ENCODE peak calls at places on chromosomes 6 and 20, in nine cellular contexts. E is vagina, P is GM10248, N is coronary artery, B is neural crest cell, I is colonic mucosa, K is right lobe of liver, U is DND-41, F is NB4. Y is an unnamed sample.

GRCh38 chr6:15945593-15946159 is 183.2 kb upstream of the MYLIP start:
- DNase-seq in E (no peak), I (no peak), F (no peak), B (no peak), U (no peak), N (no peak), P (no peak), K (no peak), Y (no peak)

GRCh38 chr20:52987295-52987694 is 15.1 kb downstream of the TSHZ2 start:
- DNase-seq in N (no peak), I (no peak), E (no peak), P (no peak), B (no peak), F (no peak), U (no peak), K (no peak), Y (no peak)

GRCh38 chr6:11050735-11051134 is 6.6 kb upstream of the ELOVL2 start:
- DNase-seq in P (no peak), I (no peak), F (peak), K (no peak), E (no peak), B (no peak), U (no peak), N (no peak), Y (no peak)

GRCh38 chr6:158564243-158565121 is 4.6 kb downstream of the TMEM181 start:
- DNase-seq in K (peak), N (peak), B (no peak), I (no peak), E (no peak), P (no peak), F (no peak), U (no peak), Y (no peak)

GRCh38 chr6:131660195-131660594 is 23.1 kb downstream of the ENPP3 start:
- DNase-seq in I (no peak), K (no peak), E (no peak), F (peak), B (no peak), N (no peak), P (no peak), U (no peak), Y (no peak)

GRCh38 chr20:19257865-19258264 is 45.4 kb downstream of the SLC24A3 start:
- DNase-seq in B (no peak), P (no peak), U (no peak), I (no peak), E (peak), F (no peak), N (peak), K (no peak), Y (no peak)

GRCh38 chr6:148521586-148521985 is 178.9 kb downstream of the SASH1 start:
- DNase-seq in F (no peak), N (no peak), P (no peak), I (no peak), E (no peak), U (no peak), K (no peak), B (no peak), Y (no peak)

GRCh38 chr6:110574817-110575216 is 98.4 kb upstream of the SLC22A16 start:
- DNase-seq in N (no peak), E (no peak), F (no peak), K (no peak), I (no peak), B (no peak), U (no peak), P (no peak), Y (no peak)

GRCh38 chr6:127459231-127459641 is at the start of gene KIAA0408:
- DNase-seq in E (no peak), N (peak), I (peak), F (peak), B (no peak), P (no peak), K (no peak), U (no peak), Y (no peak)

GRCh38 chr6:32888576-32888975 is 34.6 kb downstream of the PSMB9 start:
- DNase-seq in K (no peak), E (no peak), N (no peak), I (no peak), B (no peak), U (no peak), P (no peak), F (no peak), Y (no peak)

GRCh38 chr6:158627940-158628211 is 16.7 kb downstream of the DYNLT1 start:
- DNase-seq in E (no peak), P (peak), U (no peak), K (no peak), I (no peak), B (no peak), F (no peak), N (peak), Y (peak)

GRCh38 chr6:22601941-22602340 is 32.6 kb downstream of the HDGFL1 start:
- DNase-seq in E (no peak), P (no peak), U (no peak), N (no peak), F (no peak), I (no peak), B (no peak), K (no peak), Y (no peak)

GRCh38 chr20:33721391-33722140 is 1.5 kb upstream of the PXMP4 start:
- DNase-seq in B (no peak), U (no peak), E (no peak), I (no peak), N (no peak), K (no peak), P (no peak), F (no peak), Y (no peak)

GRCh38 chr6:113416166-113416565 is 441.0 kb upstream of the MARCKS start:
- DNase-seq in U (no peak), K (no peak), P (no peak), E (no peak), B (no peak), I (no peak), F (no peak), N (no peak), Y (no peak)

GRCh38 chr6:113414511-113414910 is 442.6 kb upstream of the MARCKS start:
- DNase-seq in B (no peak), F (no peak), K (peak), E (no peak), U (no peak), N (no peak), P (no peak), I (peak), Y (no peak)

GRCh38 chr6:113411006-113411405 is 446.1 kb upstream of the MARCKS start:
- DNase-seq in K (no peak), F (peak), B (no peak), E (no peak), P (no peak), I (peak), N (no peak), U (no peak), Y (no peak)

DNA sequence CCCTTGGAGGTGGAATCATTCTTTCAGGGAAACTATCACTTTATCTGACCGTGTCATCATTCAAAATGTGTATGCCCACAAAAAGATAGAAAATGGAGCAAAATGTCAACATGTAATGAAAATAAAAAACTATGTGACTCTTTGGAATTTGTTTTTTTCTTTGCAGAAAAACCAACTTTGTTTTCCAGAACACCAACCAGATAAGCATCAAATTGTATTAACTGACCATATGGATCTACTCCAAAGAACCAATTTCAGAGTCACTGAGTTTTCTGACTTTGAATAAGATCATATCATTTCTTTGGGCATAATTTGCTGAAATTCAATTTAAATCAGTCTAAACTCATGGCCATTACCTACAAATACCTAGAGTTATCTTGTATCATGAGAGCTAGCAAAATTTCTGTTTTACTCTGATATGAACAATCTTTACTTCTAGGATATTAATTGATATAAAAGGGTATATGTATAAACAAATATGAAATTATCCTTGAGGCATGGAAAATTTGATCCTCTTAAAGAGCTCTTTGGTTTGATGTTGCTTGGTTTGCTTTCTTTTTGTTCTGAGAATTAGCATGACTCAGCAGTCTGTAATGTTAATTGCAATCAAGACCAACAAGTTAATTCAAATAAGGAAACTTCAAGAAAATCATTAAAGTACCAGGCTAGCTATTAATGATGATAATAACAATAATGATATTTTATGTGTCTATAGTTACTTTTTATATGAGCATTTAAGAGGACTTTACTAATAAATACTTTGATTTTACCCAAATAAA is 444.4 kb upstream of the MARCKS start:
- DNase-seq in U (no peak), B (no peak), E (no peak), F (no peak), K (no peak), N (no peak), I (no peak), P (no peak), Y (no peak)
- TF ChIP-seq CTCF in U (no peak), B (no peak), E (no peak), F (no peak), K (no peak), N (no peak), I (no peak), P (no peak), Y (no peak)

GRCh38 chr6:68873236-68873635 is 238.2 kb downstream of the ADGRB3 start:
- DNase-seq in N (no peak), B (no peak), P (no peak), U (no peak), F (no peak), E (no peak), I (no peak), K (no peak), Y (no peak)

GRCh38 chr6:68880050-68880449 is 245.0 kb downstream of the ADGRB3 start:
- DNase-seq in P (no peak), N (no peak), F (no peak), K (no peak), B (no peak), U (no peak), I (no peak), E (no peak), Y (no peak)

GRCh38 chr6:68875403-68875802 is 240.3 kb downstream of the ADGRB3 start:
- DNase-seq in N (no peak), K (no peak), P (no peak), U (no peak), I (no peak), E (no peak), F (no peak), B (no peak), Y (no peak)

GRCh38 chr6:68874747-68875146 is 239.7 kb downstream of the ADGRB3 start:
- DNase-seq in P (no peak), K (no peak), I (no peak), N (no peak), U (no peak), B (no peak), F (no peak), E (no peak), Y (no peak)

DNA sequence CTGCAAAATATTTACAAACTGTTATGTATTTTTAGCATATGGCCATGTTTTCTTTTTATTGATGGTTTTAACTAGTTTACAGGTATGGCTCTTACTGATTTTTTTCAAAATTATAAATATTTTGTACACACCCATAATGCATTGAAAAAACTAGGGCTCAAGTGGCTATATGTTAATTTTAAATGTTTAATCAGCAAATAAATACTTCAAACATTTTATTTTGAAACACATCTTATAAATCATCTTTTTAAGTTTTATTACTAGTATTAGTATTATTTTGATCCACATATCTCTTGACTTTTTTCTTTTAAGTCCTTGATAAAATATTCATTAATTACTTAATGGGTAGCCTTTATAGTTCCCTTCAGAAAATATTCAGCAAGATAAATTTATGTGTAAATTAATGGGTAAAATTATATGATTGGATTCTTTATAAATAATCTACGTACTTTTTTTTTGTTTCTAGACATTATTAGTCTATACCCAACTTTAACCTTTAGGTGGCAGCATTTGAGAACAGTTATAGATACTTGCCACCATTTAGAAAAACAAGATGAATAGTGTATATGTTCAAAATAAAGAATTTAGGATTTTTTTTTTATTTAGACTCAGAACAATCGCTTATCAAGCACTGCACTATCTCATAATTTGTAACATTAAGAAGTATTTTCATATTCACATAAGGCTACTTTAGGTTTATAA is 241.9 kb downstream of the ADGRB3 start:
- DNase-seq in I (no peak), N (no peak), B (no peak), F (peak), U (no peak), K (no peak), E (no peak), P (peak), Y (no peak)
- TF ChIP-seq CTCF in I (no peak), N (no peak), B (peak), F (no peak), U (peak), K (peak), E (no peak), P (peak), Y (peak)

GRCh38 chr6:129516787-129517186 is 193.2 kb downstream of the ARHGAP18 start:
- DNase-seq in N (no peak), I (no peak), F (no peak), B (no peak), K (no peak), U (no peak), E (no peak), P (no peak), Y (no peak)

GRCh38 chr6:129510930-129511329 is 199.0 kb downstream of the ARHGAP18 start:
- DNase-seq in P (no peak), E (no peak), B (no peak), N (no peak), U (no peak), F (no peak), K (no peak), I (no peak), Y (no peak)

GRCh38 chr6:129515004-129515403 is 195.0 kb downstream of the ARHGAP18 start:
- DNase-seq in K (no peak), B (no peak), F (no peak), U (no peak), E (no peak), I (no peak), P (no peak), N (no peak), Y (no peak)

GRCh38 chr6:129516005-129516404 is 194.0 kb downstream of the ARHGAP18 start:
- DNase-seq in F (no peak), E (no peak), I (no peak), B (no peak), K (no peak), P (no peak), N (no peak), U (no peak), Y (no peak)

GRCh38 chr6:129513471-129513870 is 196.5 kb downstream of the ARHGAP18 start:
- DNase-seq in I (no peak), F (no peak), B (no peak), P (no peak), K (no peak), N (no peak), U (no peak), E (no peak), Y (no peak)
- TF ChIP-seq CTCF in I (no peak), F (no peak), B (no peak), P (no peak), K (no peak), N (no peak), U (no peak), E (no peak), Y (no peak)

GRCh38 chr6:85920782-85921181 is 278.1 kb upstream of the SYNCRIP start:
- DNase-seq in B (no peak), I (no peak), P (no peak), F (no peak), U (no peak), E (no peak), K (no peak), N (no peak), Y (no peak)

GRCh38 chr6:85917522-85917921 is 274.8 kb upstream of the SYNCRIP start:
- DNase-seq in K (no peak), P (no peak), N (no peak), U (no peak), I (no peak), F (no peak), B (no peak), E (no peak), Y (no peak)

DNA sequence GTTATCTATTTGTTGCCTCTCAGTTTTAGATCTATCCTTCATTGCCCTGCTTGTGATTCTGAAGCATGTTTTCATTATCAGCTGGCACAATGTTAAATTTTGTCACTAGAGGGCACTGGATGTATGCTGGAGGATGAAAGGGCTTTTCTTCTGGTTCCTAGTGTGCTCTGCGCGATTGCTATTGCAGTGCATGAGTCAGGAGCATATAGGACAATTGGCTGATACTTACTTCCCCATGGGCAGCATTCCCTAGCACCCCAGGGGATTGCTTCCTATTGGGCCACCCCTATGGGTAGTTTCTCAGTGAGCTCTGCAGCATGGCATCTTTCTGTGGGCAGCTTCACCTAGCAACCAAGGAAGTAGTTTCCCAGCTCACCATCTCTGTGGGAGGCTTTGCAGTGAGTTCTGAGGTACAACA is 280.3 kb upstream of the SYNCRIP start:
- DNase-seq in E (no peak), K (no peak), F (peak), B (peak), N (no peak), U (peak), P (peak), I (peak), Y (no peak)
- TF ChIP-seq CTCF in E (no peak), K (peak), F (peak), B (peak), N (peak), U (peak), P (peak), I (peak), Y (peak)

DNA sequence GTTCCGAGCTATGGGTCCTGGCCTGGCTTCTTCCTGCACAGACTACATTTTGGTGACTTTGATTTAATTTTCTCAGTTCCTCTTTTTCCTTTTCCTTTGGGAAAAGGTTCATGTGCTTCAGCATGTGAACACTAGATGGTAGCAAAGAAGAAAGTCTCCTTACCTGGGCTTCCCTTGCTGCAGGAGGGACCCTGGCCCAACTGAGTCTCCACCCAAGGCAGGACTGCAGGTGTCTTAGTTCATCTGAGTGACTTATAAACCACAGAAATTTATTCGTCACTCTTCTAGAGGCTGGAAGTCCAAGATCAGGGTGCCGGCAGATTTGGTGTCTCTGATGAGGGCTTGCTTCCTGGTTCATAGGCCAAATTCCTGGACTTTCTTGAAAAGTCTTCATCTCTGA is 163.2 kb downstream of the SYCP2 start:
- DNase-seq in F (peak), E (no peak), N (no peak), K (no peak), P (no peak), B (no peak), U (no peak), I (no peak), Y (no peak)
- TF ChIP-seq CTCF in F (no peak), E (no peak), N (no peak), K (no peak), P (no peak), B (peak), U (peak), I (no peak), Y (no peak)

GRCh38 chr6:139308284-139308916 is 16.6 kb upstream of the TXLNB start:
- DNase-seq in I (no peak), U (no peak), F (peak), N (no peak), E (no peak), P (no peak), B (no peak), K (no peak), Y (no peak)

GRCh38 chr6:139306582-139306981 is 14.8 kb upstream of the TXLNB start:
- DNase-seq in U (no peak), I (no peak), E (no peak), K (no peak), N (no peak), P (no peak), F (no peak), B (no peak), Y (no peak)

GRCh38 chr6:139311826-139312225 is 20.0 kb upstream of the TXLNB start:
- DNase-seq in E (no peak), K (no peak), U (no peak), N (no peak), I (no peak), B (no peak), P (no peak), F (no peak), Y (no peak)

GRCh38 chr6:139313229-139313628 is 21.4 kb upstream of the TXLNB start:
- DNase-seq in I (no peak), N (no peak), K (no peak), E (no peak), B (no peak), U (no peak), F (no peak), P (no peak), Y (no peak)

GRCh38 chr6:139308936-139309603 is 17.3 kb upstream of the TXLNB start:
- DNase-seq in U (no peak), B (no peak), I (peak), F (no peak), N (no peak), E (no peak), P (no peak), K (peak), Y (no peak)
- TF ChIP-seq CTCF in U (no peak), B (no peak), I (no peak), F (no peak), N (no peak), E (no peak), P (no peak), K (peak), Y (no peak)

DNA sequence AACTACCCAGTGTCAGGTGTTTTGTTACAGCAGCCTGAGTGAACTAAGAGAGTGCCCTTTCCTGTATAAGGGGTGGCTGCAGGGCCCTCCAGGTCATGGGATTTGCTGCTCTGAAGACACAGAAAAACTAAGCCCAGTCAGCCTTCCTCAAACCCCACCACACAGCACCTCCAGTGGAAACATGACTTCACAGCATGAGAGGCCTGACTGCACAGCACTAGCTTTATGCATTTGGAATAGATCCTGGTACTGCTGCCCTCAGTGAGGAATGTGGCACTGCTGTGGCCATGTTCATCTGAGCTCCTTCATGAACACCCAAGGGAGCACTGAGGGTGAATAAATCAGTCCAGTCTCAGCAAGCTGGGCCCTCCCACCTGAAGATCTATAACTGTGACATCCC is 296.1 kb upstream of the FOXQ1 start:
- DNase-seq in K (no peak), F (peak), E (peak), I (no peak), U (no peak), P (no peak), N (peak), B (no peak), Y (peak)
- TF ChIP-seq CTCF in K (no peak), F (peak), E (no peak), I (no peak), U (peak), P (no peak), N (no peak), B (no peak), Y (no peak)

GRCh38 chr20:1427457-1428054 is 34.7 kb upstream of the FKBP1A start:
- DNase-seq in F (peak), U (no peak), E (no peak), P (no peak), I (no peak), N (peak), K (no peak), B (no peak), Y (no peak)
- TF ChIP-seq CTCF in F (no peak), U (no peak), E (no peak), P (no peak), I (no peak), N (no peak), K (no peak), B (no peak), Y (no peak)

Y was measured in osteocyte.